ENCODE peak calls at places on chromosomes 13 and 19, in four cellular contexts. N is bronchial epithelial cell; I is stimulated activated CD4-positive, alpha-beta T cell treated with anti-CD3 and anti-CD28 coated beads, Interleukin-4, amount 100 ng/mL, for 1 hour; P is MV-4-11. L is an unnamed sample.

GRCh38 chr13:110557082-110557481 is 4.4 kb downstream of the RAB20 start:
- DNase-seq in N (no peak), I (no peak), P (no peak), L (no peak)

GRCh38 chr19:28633223-28634030 is 579.5 kb downstream of the UQCRFS1 start:
- DNase-seq in N (peak), I (peak), P (peak), L (peak)

GRCh38 chr19:35000647-35001501 is 751 bp downstream of the GRAMD1A start:
- DNase-seq in N (peak), I (peak), P (peak), L (peak)

GRCh38 chr13:100154835-100155463 is 66.1 kb downstream of the PCCA start:
- DNase-seq in N (no peak), I (no peak), P (no peak), L (no peak)

GRCh38 chr13:111265701-111266035 is 54.8 kb upstream of the TEX29 start:
- DNase-seq in N (no peak), I (no peak), P (no peak), L (no peak)

GRCh38 chr13:76516013-76516412 is 370.2 kb downstream of the KCTD12 start:
- DNase-seq in N (peak), I (no peak), P (no peak), L (peak)

GRCh38 chr19:38210458-38210987 is 13.5 kb downstream of the DPF1 start:
- DNase-seq in N (no peak), I (no peak), P (no peak), L (no peak)

GRCh38 chr19:48417436-48417835 is 24.0 kb downstream of the GRIN2D start:
- DNase-seq in N (no peak), I (no peak), P (no peak), L (no peak)

GRCh38 chr13:20980899-20981298 is 78.4 kb upstream of the XPO4 start:
- DNase-seq in N (no peak), I (no peak), P (peak), L (no peak)

L was measured in epithelial cell of esophagus.